ENCODE peak calls at places on chromosomes 7 and 10, in six cellular contexts. One of them, this sample, is unnamed.

GRCh38 chr7:80472491-80473200 is 39.2 kb downstream of the GNAT3 start:
- DNase-seq in aorta: no peak
- DNase-seq in left ventricle myocardium inferior: no peak
- DNase-seq in cardiac muscle cell: no peak
- DNase-seq in left lung: no peak
- DNase-seq in adrenal gland: no peak
- DNase-seq in this sample: no peak

GRCh38 chr7:158531661-158532060 is 56.0 kb downstream of the PTPRN2 start:
- DNase-seq in aorta: no peak
- DNase-seq in left ventricle myocardium inferior: no peak
- DNase-seq in left lung: no peak
- DNase-seq in cardiac muscle cell: no peak
- DNase-seq in adrenal gland: no peak
- DNase-seq in this sample: no peak

GRCh38 chr10:133226251-133226808 is 3.7 kb upstream of the UTF1 start:
- DNase-seq in adrenal gland: no peak
- DNase-seq in left lung: no peak
- DNase-seq in aorta: no peak
- DNase-seq in left ventricle myocardium inferior: no peak
- DNase-seq in cardiac muscle cell: no peak
- DNase-seq in this sample: no peak

GRCh38 chr10:127855976-127856375 is 36.8 kb downstream of the CLRN3 start:
- DNase-seq in left lung: no peak
- DNase-seq in adrenal gland: peak; percentile 4
- DNase-seq in aorta: no peak
- DNase-seq in cardiac muscle cell: no peak
- DNase-seq in left ventricle myocardium inferior: no peak
- DNase-seq in this sample: no peak

GRCh38 chr7:83559887-83560286 is 89.1 kb downstream of the SEMA3E start:
- DNase-seq in left ventricle myocardium inferior: no peak
- DNase-seq in cardiac muscle cell: no peak
- DNase-seq in aorta: no peak
- DNase-seq in left lung: no peak
- DNase-seq in adrenal gland: no peak
- DNase-seq in this sample: no peak

GRCh38 chr7:122136639-122137253 is 7.3 kb downstream of the AASS start:
- DNase-seq in aorta: no peak
- DNase-seq in cardiac muscle cell: no peak
- DNase-seq in left ventricle myocardium inferior: no peak
- DNase-seq in left lung: no peak
- DNase-seq in adrenal gland: no peak
- DNase-seq in this sample: no peak

GRCh38 chr7:156121434-156121833 is 309.2 kb upstream of the SHH start:
- DNase-seq in cardiac muscle cell: no peak
- DNase-seq in left lung: no peak
- DNase-seq in adrenal gland: no peak
- DNase-seq in aorta: no peak
- DNase-seq in left ventricle myocardium inferior: no peak
- DNase-seq in this sample: no peak

GRCh38 chr7:22295402-22296264 is 61.3 kb downstream of the RAPGEF5 start:
- DNase-seq in cardiac muscle cell: no peak
- DNase-seq in aorta: no peak
- DNase-seq in left ventricle myocardium inferior: no peak
- DNase-seq in left lung: no peak
- DNase-seq in adrenal gland: no peak
- DNase-seq in this sample: no peak

GRCh38 chr10:5551531-5552375 is 27.0 kb downstream of the CALML3 start:
- DNase-seq in left lung: peak; percentile 29
- DNase-seq in left ventricle myocardium inferior: peak; percentile 3
- DNase-seq in cardiac muscle cell: no peak
- DNase-seq in aorta: peak; percentile 35
- DNase-seq in adrenal gland: no peak
- DNase-seq in this sample: peak; percentile 57

GRCh38 chr10:121594623-121595320 is 3.5 kb downstream of the FGFR2 start:
- DNase-seq in left ventricle myocardium inferior: no peak
- DNase-seq in left lung: no peak
- DNase-seq in cardiac muscle cell: no peak
- DNase-seq in adrenal gland: no peak
- DNase-seq in aorta: no peak
- DNase-seq in this sample: peak; percentile 29

GRCh38 chr7:111998326-111998725 is 207.9 kb downstream of the DOCK4 start:
- DNase-seq in aorta: no peak
- DNase-seq in adrenal gland: no peak
- DNase-seq in cardiac muscle cell: no peak
- DNase-seq in left lung: no peak
- DNase-seq in left ventricle myocardium inferior: no peak
- DNase-seq in this sample: no peak

GRCh38 chr7:101972627-101973026 is 155.2 kb downstream of the CUX1 start:
- DNase-seq in left lung: no peak
- DNase-seq in left ventricle myocardium inferior: no peak
- DNase-seq in cardiac muscle cell: no peak
- DNase-seq in aorta: no peak
- DNase-seq in adrenal gland: no peak
- DNase-seq in this sample: no peak
- H3K4me1 ChIP-seq in left lung: no peaks in the 10 kb centered on the region
- H3K4me1 ChIP-seq in left ventricle myocardium inferior: peaks cover 27% of the 10 kb centered on the region
- H3K4me1 ChIP-seq in cardiac muscle cell: peaks cover 16% of the 10 kb centered on the region
- H3K4me1 ChIP-seq in aorta: no peaks in the 10 kb centered on the region
- H3K4me1 ChIP-seq in adrenal gland: no peaks in the 10 kb centered on the region
- H3K4me1 ChIP-seq in this sample: no peaks in the 10 kb centered on the region

GRCh38 chr10:79159141-79159619 is 90.4 kb downstream of the ZMIZ1 start:
- DNase-seq in left ventricle myocardium inferior: no peak
- DNase-seq in adrenal gland: no peak
- DNase-seq in left lung: no peak
- DNase-seq in cardiac muscle cell: no peak
- DNase-seq in aorta: peak; percentile 83
- DNase-seq in this sample: no peak
- H3K4me1 ChIP-seq in left ventricle myocardium inferior: peaks cover 100% of the 10 kb centered on the region
- H3K4me1 ChIP-seq in adrenal gland: peaks cover 72% of the 10 kb centered on the region
- H3K4me1 ChIP-seq in left lung: peaks cover 85% of the 10 kb centered on the region
- H3K4me1 ChIP-seq in cardiac muscle cell: peaks cover 48% of the 10 kb centered on the region
- H3K4me1 ChIP-seq in aorta: no peaks in the 10 kb centered on the region
- H3K4me1 ChIP-seq in this sample: peaks cover 100% of the 10 kb centered on the region

GRCh38 chr10:22604314-22605091 is 109.9 kb downstream of the PIP4K2A start:
- DNase-seq in left lung: no peak
- DNase-seq in adrenal gland: no peak
- DNase-seq in aorta: no peak
- DNase-seq in cardiac muscle cell: no peak
- DNase-seq in left ventricle myocardium inferior: no peak
- DNase-seq in this sample: no peak
- H3K4me1 ChIP-seq in left lung: peaks cover 54% of the 10 kb centered on the region
- H3K4me1 ChIP-seq in adrenal gland: no peaks in the 10 kb centered on the region
- H3K4me1 ChIP-seq in aorta: no peaks in the 10 kb centered on the region
- H3K4me1 ChIP-seq in cardiac muscle cell: peaks cover 24% of the 10 kb centered on the region
- H3K4me1 ChIP-seq in left ventricle myocardium inferior: peaks cover 14% of the 10 kb centered on the region
- H3K4me1 ChIP-seq in this sample: peaks cover 5% of the 10 kb centered on the region

GRCh38 chr7:3179456-3179855 is 121.6 kb upstream of the SDK1 start:
- DNase-seq in cardiac muscle cell: no peak
- DNase-seq in aorta: no peak
- DNase-seq in adrenal gland: no peak
- DNase-seq in left lung: no peak
- DNase-seq in left ventricle myocardium inferior: no peak
- DNase-seq in this sample: no peak

GRCh38 chr7:3172768-3173280 is 128.2 kb upstream of the SDK1 start:
- DNase-seq in aorta: peak; percentile 18
- DNase-seq in adrenal gland: no peak
- DNase-seq in left ventricle myocardium inferior: no peak
- DNase-seq in cardiac muscle cell: no peak
- DNase-seq in left lung: no peak
- DNase-seq in this sample: no peak

GRCh38 chr7:3176112-3176836 is 124.8 kb upstream of the SDK1 start:
- DNase-seq in aorta: no peak
- DNase-seq in adrenal gland: no peak
- DNase-seq in left lung: no peak
- DNase-seq in cardiac muscle cell: no peak
- DNase-seq in left ventricle myocardium inferior: no peak
- DNase-seq in this sample: peak; percentile 39

GRCh38 chr7:3177271-3177670 is 123.8 kb upstream of the SDK1 start:
- DNase-seq in adrenal gland: no peak
- DNase-seq in cardiac muscle cell: no peak
- DNase-seq in left lung: no peak
- DNase-seq in aorta: no peak
- DNase-seq in left ventricle myocardium inferior: no peak
- DNase-seq in this sample: no peak

GRCh38 chr7:3174515-3175318 is 126.3 kb upstream of the SDK1 start:
- DNase-seq in cardiac muscle cell: no peak
- DNase-seq in left ventricle myocardium inferior: no peak
- DNase-seq in adrenal gland: no peak
- DNase-seq in aorta: peak; percentile 16
- DNase-seq in left lung: no peak
- DNase-seq in this sample: peak; percentile 19
- H3K4me1 ChIP-seq in cardiac muscle cell: peaks cover 9% of the 10 kb centered on the region
- H3K4me1 ChIP-seq in left ventricle myocardium inferior: no peaks in the 10 kb centered on the region
- H3K4me1 ChIP-seq in adrenal gland: no peaks in the 10 kb centered on the region
- H3K4me1 ChIP-seq in aorta: no peaks in the 10 kb centered on the region
- H3K4me1 ChIP-seq in left lung: no peaks in the 10 kb centered on the region
- H3K4me1 ChIP-seq in this sample: no peaks in the 10 kb centered on the region

DNA sequence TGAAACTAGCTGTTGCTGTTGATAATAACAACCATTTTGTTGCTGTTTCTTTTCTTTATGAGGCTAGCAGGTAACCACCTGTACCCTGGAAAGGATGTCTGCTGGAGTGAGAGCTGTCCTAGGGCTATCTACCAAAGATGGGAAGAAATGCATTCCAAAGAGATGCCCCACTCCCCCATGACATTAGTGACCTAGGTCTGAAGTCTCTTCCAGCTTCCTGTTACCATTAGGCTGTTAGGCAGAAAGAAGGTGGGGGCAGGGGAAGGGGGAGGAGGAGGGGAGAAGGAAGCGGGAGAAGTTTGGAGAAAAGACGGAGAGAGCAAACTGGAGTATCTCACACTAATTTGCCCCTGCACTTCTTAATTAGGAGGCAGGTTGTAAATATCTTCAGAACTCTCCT is 118.5 kb downstream of the ABLIM1 start:
- DNase-seq in adrenal gland: no peak
- DNase-seq in cardiac muscle cell: no peak
- DNase-seq in left ventricle myocardium inferior: no peak
- DNase-seq in left lung: no peak
- DNase-seq in aorta: no peak
- DNase-seq in this sample: no peak
- H3K4me1 ChIP-seq in adrenal gland: peaks cover 4% of the 10 kb centered on the region
- H3K4me1 ChIP-seq in cardiac muscle cell: peaks cover 4% of the 10 kb centered on the region
- H3K4me1 ChIP-seq in left ventricle myocardium inferior: peaks cover 72% of the 10 kb centered on the region
- H3K4me1 ChIP-seq in left lung: peaks cover 14% of the 10 kb centered on the region
- H3K4me1 ChIP-seq in aorta: no peaks in the 10 kb centered on the region
- H3K4me1 ChIP-seq in this sample: peaks cover 8% of the 10 kb centered on the region

GRCh38 chr7:2508327-2509231 is 11.0 kb upstream of the LFNG start:
- DNase-seq in cardiac muscle cell: no peak
- DNase-seq in adrenal gland: no peak
- DNase-seq in left ventricle myocardium inferior: peak; percentile 79
- DNase-seq in aorta: peak; percentile 84
- DNase-seq in left lung: peak; percentile 67
- DNase-seq in this sample: peak; percentile 84
- H3K4me1 ChIP-seq in cardiac muscle cell: no peaks in the 10 kb centered on the region
- H3K4me1 ChIP-seq in adrenal gland: no peaks in the 10 kb centered on the region
- H3K4me1 ChIP-seq in left ventricle myocardium inferior: peaks cover 58% of the 10 kb centered on the region
- H3K4me1 ChIP-seq in aorta: no peaks in the 10 kb centered on the region
- H3K4me1 ChIP-seq in left lung: peaks cover 55% of the 10 kb centered on the region
- H3K4me1 ChIP-seq in this sample: peaks cover 7% of the 10 kb centered on the region

GRCh38 chr7:50411333-50412028 is 38.7 kb downstream of the FIGNL1 start:
- DNase-seq in aorta: no peak
- DNase-seq in left ventricle myocardium inferior: no peak
- DNase-seq in left lung: no peak
- DNase-seq in adrenal gland: no peak
- DNase-seq in cardiac muscle cell: no peak
- DNase-seq in this sample: no peak
- H3K4me1 ChIP-seq in aorta: no peaks in the 10 kb centered on the region
- H3K4me1 ChIP-seq in left ventricle myocardium inferior: no peaks in the 10 kb centered on the region
- H3K4me1 ChIP-seq in left lung: peaks cover 54% of the 10 kb centered on the region
- H3K4me1 ChIP-seq in adrenal gland: no peaks in the 10 kb centered on the region
- H3K4me1 ChIP-seq in cardiac muscle cell: no peaks in the 10 kb centered on the region
- H3K4me1 ChIP-seq in this sample: no peaks in the 10 kb centered on the region

GRCh38 chr7:108464743-108465142 is 8.5 kb upstream of the NRCAM start:
- DNase-seq in cardiac muscle cell: no peak
- DNase-seq in left lung: no peak
- DNase-seq in left ventricle myocardium inferior: no peak
- DNase-seq in aorta: no peak
- DNase-seq in adrenal gland: no peak
- DNase-seq in this sample: no peak
- H3K4me1 ChIP-seq in cardiac muscle cell: no peaks in the 10 kb centered on the region
- H3K4me1 ChIP-seq in left lung: no peaks in the 10 kb centered on the region
- H3K4me1 ChIP-seq in left ventricle myocardium inferior: no peaks in the 10 kb centered on the region
- H3K4me1 ChIP-seq in aorta: no peaks in the 10 kb centered on the region
- H3K4me1 ChIP-seq in adrenal gland: no peaks in the 10 kb centered on the region
- H3K4me1 ChIP-seq in this sample: no peaks in the 10 kb centered on the region

DNA sequence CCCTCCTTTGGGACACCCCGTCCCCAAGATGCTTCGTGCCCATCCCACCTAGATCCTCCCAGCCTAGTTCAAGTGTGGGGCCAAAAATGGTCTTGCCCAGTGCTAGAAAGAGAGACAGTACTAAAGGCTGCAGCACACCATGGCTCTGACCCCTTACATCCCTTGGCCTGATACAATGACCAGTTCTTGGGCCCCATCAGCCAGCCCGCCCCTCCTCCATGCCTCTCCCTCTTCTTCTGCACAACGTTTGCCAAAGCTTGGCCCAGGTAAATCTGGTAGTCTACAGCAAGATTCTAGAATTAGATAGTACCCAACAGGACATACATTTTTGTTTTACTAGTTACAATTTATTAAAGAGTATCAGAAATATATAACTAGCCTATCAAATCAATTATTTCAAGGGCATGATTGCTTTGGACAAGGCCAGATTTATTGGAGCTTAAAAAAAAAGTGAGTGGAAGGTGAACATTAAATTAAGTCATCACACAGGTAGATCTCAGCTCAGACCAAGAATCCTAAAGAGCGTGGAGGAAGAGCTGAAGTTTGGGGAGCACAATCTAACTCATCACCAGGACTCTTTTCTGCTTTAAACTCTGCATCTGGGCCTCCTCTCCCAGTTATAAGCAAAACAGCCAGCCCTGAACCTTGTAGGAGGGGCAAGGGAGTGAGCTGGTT is 69.8 kb downstream of the ZMIZ1 start:
- DNase-seq in adrenal gland: no peak
- DNase-seq in left ventricle myocardium inferior: no peak
- DNase-seq in left lung: no peak
- DNase-seq in aorta: no peak
- DNase-seq in cardiac muscle cell: no peak
- DNase-seq in this sample: no peak
- H3K4me1 ChIP-seq in adrenal gland: peaks cover 46% of the 10 kb centered on the region
- H3K4me1 ChIP-seq in left ventricle myocardium inferior: peaks cover 100% of the 10 kb centered on the region
- H3K4me1 ChIP-seq in left lung: peaks cover 88% of the 10 kb centered on the region
- H3K4me1 ChIP-seq in aorta: no peaks in the 10 kb centered on the region
- H3K4me1 ChIP-seq in cardiac muscle cell: peaks cover 94% of the 10 kb centered on the region
- H3K4me1 ChIP-seq in this sample: peaks cover 83% of the 10 kb centered on the region

This sample was measured in sigmoid colon.